ENCODE peak calls at places on chromosomes 11 and 22, in ten cellular contexts. I is stimulated activated CD4-positive, alpha-beta T cell treated with anti-CD3 and anti-CD28 coated beads, Interleukin-15, amount 100 ng/mL, for 1 hour; Z is transverse colon; T is CD4-positive, CD25-positive, alpha-beta regulatory T cell; U is neuronal stem cell; A is stimulated activated CD8-positive, alpha-beta memory T cell treated with anti-CD3 and anti-CD28 coated beads, Interleukin-7, amount 100 ng/mL, for 24 hours; Y is ELR; H is fibroblast of lung; R is T47D; S is MV-4-11. V is an unnamed sample.

GRCh38 chr22:17921871-17922821 is 102.2 kb downstream of the MICAL3 start:
- DNase-seq in Z (peak), R (peak), S (no peak), H (peak), A (no peak), U (no peak), I (no peak), Y (no peak), T (no peak), V (no peak)

GRCh38 chr22:45216133-45217003 is 24.3 kb downstream of the KIAA0930 start:
- DNase-seq in H (peak), U (no peak), S (no peak), R (no peak), T (no peak), Z (no peak), Y (no peak), I (no peak), A (no peak), V (no peak)

GRCh38 chr22:26139320-26139719 is 29.9 kb upstream of the SEZ6L start:
- DNase-seq in I (no peak), H (no peak), Y (no peak), A (no peak), S (no peak), U (no peak), T (no peak), R (peak), Z (no peak), V (peak)

GRCh38 chr22:44412136-44412731 is 85.8 kb downstream of the RTL6 start:
- DNase-seq in R (no peak), U (no peak), Z (no peak), S (no peak), A (no peak), H (no peak), Y (no peak), I (no peak), T (no peak), V (no peak)

GRCh38 chr11:79232346-79232745 is 208.5 kb downstream of the TENM4 start:
- DNase-seq in H (peak), I (no peak), S (no peak), U (no peak), Z (no peak), Y (no peak), A (no peak), R (no peak), T (no peak), V (no peak)

GRCh38 chr11:76823481-76824028 is 37.2 kb upstream of the ACER3 start:
- DNase-seq in U (no peak), I (no peak), S (peak), H (peak), Y (peak), Z (no peak), T (no peak), R (peak), A (no peak), V (peak)

GRCh38 chr11:30458541-30458940 is 127.6 kb downstream of the MPPED2 start:
- DNase-seq in A (no peak), H (no peak), R (no peak), Y (no peak), I (no peak), Z (no peak), T (no peak), S (no peak), U (no peak), V (no peak)

GRCh38 chr11:44133335-44133946 is 38.0 kb downstream of the EXT2 start:
- DNase-seq in Y (peak), A (no peak), S (peak), H (peak), Z (no peak), U (peak), R (peak), T (no peak), I (no peak), V (peak)

GRCh38 chr11:102930451-102930850 is 25.1 kb downstream of the MMP13 start:
- DNase-seq in I (no peak), R (no peak), S (no peak), H (no peak), U (no peak), A (no peak), Y (no peak), Z (no peak), T (no peak), V (no peak)

GRCh38 chr11:130873766-130874165 is 42.5 kb downstream of the SNX19 start:
- DNase-seq in I (no peak), A (no peak), H (peak), R (no peak), Z (no peak), T (no peak), Y (peak), U (no peak), S (no peak), V (no peak)

GRCh38 chr11:8233691-8234424 is 29.8 kb downstream of the LMO1 start:
- DNase-seq in Y (peak), I (no peak), U (no peak), R (no peak), T (no peak), H (peak), A (no peak), S (no peak), Z (no peak), V (peak)

GRCh38 chr22:37973271-37974170 is 10.8 kb downstream of the SOX10 start:
- DNase-seq in T (no peak), R (no peak), U (no peak), Y (no peak), A (no peak), I (no peak), H (no peak), S (no peak), Z (no peak), V (no peak)

GRCh38 chr11:110912437-110912836 is 200.2 kb upstream of the ARHGAP20 start:
- DNase-seq in R (no peak), Z (no peak), U (no peak), S (no peak), A (no peak), T (no peak), H (no peak), I (no peak), Y (no peak), V (no peak)

GRCh38 chr22:24517446-24517845 is 22.3 kb downstream of the UPB1 start:
- DNase-seq in S (no peak), I (no peak), R (no peak), Y (no peak), T (no peak), A (no peak), H (no peak), Z (no peak), U (no peak), V (no peak)

GRCh38 chr11:13963949-13964770 is 1.6 kb downstream of the SPON1 start:
- DNase-seq in I (no peak), R (peak), Y (no peak), S (no peak), Z (peak), A (no peak), H (no peak), U (no peak), T (no peak), V (no peak)

GRCh38 chr22:24191381-24191841 is 10.1 kb downstream of the SUSD2 start:
- DNase-seq in Z (no peak), I (no peak), S (no peak), R (no peak), U (no peak), A (no peak), H (no peak), Y (no peak), T (no peak), V (no peak)

GRCh38 chr11:77299528-77299993 is 1.9 kb downstream of the GDPD4 start:
- DNase-seq in I (no peak), A (no peak), H (peak), Y (peak), Z (peak), R (peak), S (no peak), U (no peak), T (no peak), V (peak)

GRCh38 chr11:71325418-71326327 is 73.3 kb upstream of the SHANK2 start:
- DNase-seq in A (no peak), T (no peak), R (no peak), S (no peak), Z (no peak), U (no peak), H (no peak), Y (no peak), I (no peak), V (no peak)

GRCh38 chr22:31526275-31526674 is 29.9 kb downstream of the SFI1 start:
- DNase-seq in I (no peak), U (no peak), Z (no peak), S (no peak), Y (no peak), H (no peak), R (no peak), T (no peak), A (no peak), V (no peak)

GRCh38 chr11:6210274-6210955 is 5.1 kb downstream of the C11orf42 start:
- DNase-seq in I (no peak), Z (no peak), S (no peak), T (no peak), A (no peak), U (no peak), R (no peak), Y (no peak), H (peak), V (no peak)

GRCh38 chr11:100220801-100221200 is 466.3 kb upstream of the ARHGAP42 start:
- DNase-seq in I (no peak), Z (no peak), R (no peak), H (no peak), Y (no peak), S (no peak), T (no peak), U (peak), A (no peak), V (no peak)

GRCh38 chr11:2743427-2744110 is 43.8 kb upstream of the KCNQ1OT1 start:
- DNase-seq in R (no peak), I (no peak), T (no peak), U (no peak), A (no peak), Y (no peak), H (no peak), Z (no peak), S (no peak), V (no peak)

GRCh38 chr22:40401532-40401931 is 31.1 kb downstream of the SGSM3 start:
- DNase-seq in A (peak), Y (no peak), R (no peak), U (no peak), I (peak), H (no peak), Z (no peak), S (no peak), T (peak), V (no peak)

GRCh38 chr11:60485987-60486386 is 6.6 kb upstream of the MS4A12 start:
- DNase-seq in U (peak), Y (peak), H (no peak), S (peak), A (no peak), Z (peak), R (peak), T (no peak), I (no peak), V (no peak)